ENCODE peak calls at places on chromosomes 5 and 9, in four cellular contexts. E, T, H and K are unnamed samples.

GRCh38 chr5:74167206-74167929 is 473.2 kb downstream of the ENC1 start:
- DNase-seq in T (no peak), H (no peak), E (peak), K (no peak)

GRCh38 chr9:134942011-134942410 is 24.3 kb upstream of the FCN1 start:
- DNase-seq in T (no peak), H (no peak), E (no peak), K (no peak)

GRCh38 chr5:76714771-76715483 is 999 bp upstream of the F2R start:
- DNase-seq in T (no peak), E (no peak), H (no peak), K (no peak)

GRCh38 chr5:140575309-140575708 is 10.7 kb downstream of the SLC35A4 start:
- DNase-seq in T (peak), H (no peak), E (peak), K (peak)

GRCh38 chr5:132074772-132075718 is 1.5 kb downstream of the CSF2 start:
- DNase-seq in T (peak), H (no peak), E (peak), K (no peak)

GRCh38 chr9:8660383-8660782 is 860.8 kb upstream of the DMAC1 start:
- DNase-seq in T (no peak), H (no peak), E (no peak), K (no peak)

GRCh38 chr5:4928409-4928808 is 211.7 kb upstream of the ADAMTS16 start:
- DNase-seq in T (no peak), H (no peak), E (no peak), K (no peak)

GRCh38 chr9:85704744-85705143 is 37.0 kb downstream of the AGTPBP1 start:
- DNase-seq in E (no peak), H (no peak), T (no peak), K (no peak)

GRCh38 chr9:14170392-14170931 is 143.5 kb downstream of the NFIB start:
- DNase-seq in T (no peak), H (no peak), E (no peak), K (no peak)

GRCh38 chr5:151179489-151179840 is 21.9 kb upstream of the ANXA6 start:
- DNase-seq in T (no peak), E (no peak), H (no peak), K (no peak)

GRCh38 chr5:122478741-122479459 is 166.9 kb downstream of the SNCAIP start:
- DNase-seq in E (peak), H (no peak), T (no peak), K (peak)

GRCh38 chr5:65329266-65329665 is 152.5 kb downstream of the ADAMTS6 start:
- DNase-seq in E (no peak), H (no peak), T (no peak), K (peak)

GRCh38 chr5:38922199-38922598 is 76.4 kb downstream of the OSMR start:
- DNase-seq in T (peak), H (no peak), E (peak), K (peak)

GRCh38 chr5:111224561-111224989 is 391 bp downstream of the CAMK4 start:
- DNase-seq in E (no peak), H (no peak), T (no peak), K (no peak)

GRCh38 chr9:135671591-135672041 is 8.5 kb downstream of the LCN9 start:
- DNase-seq in T (peak), H (no peak), E (no peak), K (no peak)

GRCh38 chr5:136043551-136043950 is 14.8 kb downstream of the TGFBI start:
- DNase-seq in T (no peak), E (no peak), H (no peak), K (no peak)

GRCh38 chr5:79582186-79582585 is 30.1 kb upstream of the TENT2 start:
- DNase-seq in T (no peak), E (no peak), H (no peak), K (no peak)

GRCh38 chr5:66406761-66407289 is 189.4 kb upstream of the MAST4 start:
- DNase-seq in E (no peak), H (no peak), T (no peak), K (no peak)

GRCh38 chr9:133238272-133238850 is 29.3 kb upstream of the OBP2B start:
- DNase-seq in H (no peak), T (peak), E (peak), K (peak)

GRCh38 chr9:133239533-133240090 is 30.6 kb upstream of the OBP2B start:
- DNase-seq in E (no peak), H (no peak), T (no peak), K (no peak)

GRCh38 chr9:133236291-133237071 is 27.4 kb upstream of the OBP2B start:
- DNase-seq in E (no peak), T (no peak), H (no peak), K (no peak)

GRCh38 chr9:133237271-133237731 is 28.3 kb upstream of the OBP2B start:
- DNase-seq in T (no peak), H (no peak), E (no peak), K (no peak)

GRCh38 chr9:133238851-133239532 is 29.9 kb upstream of the OBP2B start:
- DNase-seq in E (peak), H (no peak), T (peak), K (peak)
- TF ChIP-seq CHD4 in E (no peak), H (no peak), T (no peak), K (no peak)

GRCh38 chr9:36898621-36899020 is 135.4 kb downstream of the PAX5 start:
- DNase-seq in T (no peak), E (no peak), H (no peak), K (no peak)
- TF ChIP-seq CHD4 in T (no peak), E (no peak), H (no peak), K (no peak)

DNA sequence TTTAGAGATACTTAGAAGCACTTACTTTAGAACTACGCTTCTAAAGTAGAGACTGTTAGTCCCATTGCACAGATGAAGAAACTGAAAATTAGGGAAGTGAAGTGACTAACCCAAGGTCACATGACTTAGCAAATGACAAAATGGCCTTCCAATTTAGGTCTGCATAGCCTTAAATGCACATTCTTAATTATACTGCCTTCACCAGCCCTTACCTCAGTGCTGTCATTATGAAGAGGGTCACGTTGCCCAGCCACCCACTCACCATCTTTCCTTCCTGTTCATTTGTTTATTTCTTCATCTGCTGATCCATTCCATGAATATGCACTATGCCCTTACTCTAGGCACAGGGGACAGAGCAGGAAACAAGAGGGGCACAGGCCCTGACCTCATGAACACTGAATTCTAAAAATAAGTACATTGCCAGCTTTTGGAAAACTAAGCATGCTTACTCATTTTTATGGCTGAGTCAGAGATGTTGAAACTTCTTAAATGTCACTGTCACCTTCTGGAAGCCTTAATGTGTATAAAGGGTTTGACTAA is 8.6 kb downstream of the HAVCR2 start:
- DNase-seq in H (peak), E (peak), T (no peak), K (no peak)
- TF ChIP-seq CHD4 in H (no peak), E (no peak), T (no peak), K (no peak)

GRCh38 chr9:131530546-131530929 is 525 bp downstream of the UCK1 start:
- DNase-seq in H (no peak), E (peak), T (peak), K (peak)
- TF ChIP-seq CHD4 in H (no peak), E (no peak), T (no peak), K (no peak)

DNA sequence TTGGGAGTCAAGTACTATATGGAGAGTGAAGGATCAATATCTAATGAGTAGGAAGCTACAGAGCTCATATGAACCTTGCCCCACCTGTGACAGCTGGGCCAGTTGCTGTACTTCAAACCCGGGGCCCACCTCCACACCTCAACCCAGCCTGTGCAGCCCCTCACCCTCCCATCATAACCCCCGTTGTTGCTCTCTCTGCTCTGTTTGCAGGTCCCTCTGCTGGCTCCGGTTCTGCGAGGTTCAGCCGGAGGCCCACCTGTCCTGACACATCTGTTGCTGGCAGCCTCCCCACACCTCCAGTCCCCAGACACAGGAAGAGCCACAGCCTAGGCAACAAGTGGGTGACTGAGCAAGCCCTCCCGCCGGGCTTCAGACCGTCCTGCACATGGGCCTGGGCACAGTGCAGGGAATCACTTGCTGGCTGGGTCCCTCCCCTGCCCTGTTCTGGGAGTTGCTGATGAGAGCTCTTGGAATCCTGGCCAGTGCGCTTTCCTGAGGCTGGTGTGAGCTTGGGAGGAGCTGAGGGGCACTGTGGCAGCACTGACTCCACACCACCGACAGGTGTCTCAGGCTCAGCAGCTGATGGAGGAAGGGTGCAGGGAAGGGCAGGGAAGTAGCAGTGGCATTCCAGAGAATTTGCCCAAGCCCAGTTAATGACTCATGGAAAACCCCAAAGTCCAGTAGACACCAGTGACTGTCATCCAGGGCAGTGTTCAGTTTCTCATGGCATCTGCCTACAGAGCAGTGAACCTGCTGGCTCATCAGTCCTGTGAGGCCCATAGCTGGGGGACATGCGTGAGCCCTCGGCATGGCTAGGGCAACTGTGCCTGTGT is 69.5 kb upstream of the GARNL3 start:
- DNase-seq in E (peak), T (no peak), H (no peak), K (peak)
- TF ChIP-seq CHD4 in E (no peak), T (no peak), H (no peak), K (no peak)